ENCODE peak calls at places on chromosomes 3 and 15, in four cellular contexts. E is Right ventricle myocardium inferior, O is PC-9, J is Calu3. T is an unnamed sample.

GRCh38 chr15:89486726-89487050 is 9.7 kb downstream of the RHCG start:
- DNase-seq in O (no peak), J (peak), E (no peak), T (no peak)

GRCh38 chr3:86828751-86829150 is 162.2 kb downstream of the VGLL3 start:
- DNase-seq in O (no peak), E (no peak), J (no peak), T (no peak)

GRCh38 chr15:25176616-25176923 is 221.8 kb downstream of the SNRPN start:
- DNase-seq in O (no peak), J (no peak), E (peak), T (peak)

GRCh38 chr3:125960066-125960424 is 8.9 kb upstream of the ROPN1B start:
- DNase-seq in O (no peak), J (no peak), E (no peak), T (no peak)

GRCh38 chr3:52294320-52295150 is 6.9 kb downstream of the GLYCTK start:
- DNase-seq in O (no peak), E (no peak), J (no peak), T (no peak)

GRCh38 chr15:74258456-74259323 is 22.6 kb downstream of the CCDC33 start:
- DNase-seq in E (peak), O (no peak), J (no peak), T (no peak)

GRCh38 chr3:169094204-169094603 is 569.3 kb downstream of the MECOM start:
- DNase-seq in J (no peak), O (no peak), E (no peak), T (no peak)

GRCh38 chr3:86519819-86520218 is 471.1 kb downstream of the VGLL3 start:
- DNase-seq in O (no peak), E (no peak), J (no peak), T (no peak)

GRCh38 chr15:92733934-92734521 is 78.5 kb upstream of the FAM174B start:
- DNase-seq in E (no peak), J (peak), O (no peak), T (no peak)

GRCh38 chr3:171374661-171375285 is 85.4 kb downstream of the TNIK start:
- DNase-seq in O (peak), E (no peak), J (no peak), T (no peak)

GRCh38 chr15:67146214-67146613 is 80.8 kb downstream of the SMAD3 start:
- DNase-seq in O (no peak), E (no peak), J (peak), T (peak)

GRCh38 chr3:81910244-81910852 is 148.9 kb upstream of the GBE1 start:
- DNase-seq in J (peak), E (no peak), O (no peak), T (no peak)

GRCh38 chr15:37253877-37254276 is 153.5 kb upstream of the MEIS2 start:
- DNase-seq in J (no peak), O (no peak), E (no peak), T (no peak)

GRCh38 chr15:55283295-55284147 is 6.1 kb downstream of the RAB27A start:
- DNase-seq in O (no peak), J (no peak), E (no peak), T (no peak)

GRCh38 chr3:184004483-184004882 is 13.2 kb downstream of the ABCC5 start:
- DNase-seq in J (no peak), E (no peak), O (peak), T (no peak)